ENCODE peak calls at places on chromosomes 3 and 15, in seven cellular contexts. G, Q, I, L, U, W and D are unnamed samples.

GRCh38 chr3:159807137-159808028 is 181.3 kb upstream of the IL12A start:
- DNase-seq in I (no peak), L (no peak), U (no peak), W (no peak), Q (no peak), G (no peak), D (no peak)

GRCh38 chr3:142597898-142598297 is 1.7 kb downstream of the PLS1 start:
- DNase-seq in W (no peak), I (peak), G (no peak), L (no peak), Q (no peak), U (no peak), D (no peak)

GRCh38 chr15:22866066-22866465 is 27.6 kb downstream of the NIPA2 start:
- DNase-seq in U (no peak), W (no peak), Q (peak), G (no peak), L (no peak), I (no peak), D (no peak)

GRCh38 chr3:112499328-112499727 is at the start of gene BTLA:
- DNase-seq in I (no peak), L (no peak), U (no peak), W (no peak), G (no peak), Q (no peak), D (no peak)

GRCh38 chr15:89167267-89168176 is 53.9 kb downstream of the RLBP1 start:
- DNase-seq in U (peak), Q (peak), G (no peak), W (no peak), I (peak), L (peak), D (peak)

GRCh38 chr3:127525373-127525772 is 65.2 kb downstream of the TPRA1 start:
- DNase-seq in L (no peak), G (no peak), I (peak), U (no peak), Q (peak), W (no peak), D (no peak)

GRCh38 chr15:25543156-25543555 is 104.3 kb upstream of the UBE3A start:
- DNase-seq in Q (peak), U (peak), W (peak), G (no peak), L (no peak), I (no peak), D (no peak)

GRCh38 chr3:170868577-170869239 is 1.3 kb downstream of the RPL22L1 start:
- DNase-seq in G (no peak), Q (no peak), I (peak), W (no peak), U (no peak), L (no peak), D (no peak)

GRCh38 chr3:17995769-17996168 is 253.3 kb upstream of the TBC1D5 start:
- DNase-seq in W (no peak), L (no peak), G (no peak), Q (no peak), I (no peak), U (no peak), D (no peak)